ENCODE peak calls at places on chromosomes 12 and 14, in ten cellular contexts. I, C, W, R, U, P, S, Z, V and L are unnamed samples.
A peak's percentile ranks its signal among the peaks of the same experiment; 100 is the strongest.

GRCh38 chr12:51997156-51997555 is 9.6 kb upstream of the TAMALIN start:
- DNase-seq in I (no peak), R (no peak), S (no peak), P (no peak), U (no peak), W (no peak), V (no peak), Z (no peak), C (no peak), L (no peak)

GRCh38 chr12:124856132-124856841 is 7.4 kb downstream of the SCARB1 start:
- DNase-seq in P (no peak), S (no peak), C (no peak), Z (no peak), U (no peak), V (no peak), W (no peak), I (no peak), R (no peak), L (no peak)

GRCh38 chr12:91975891-91976290 is 169.8 kb downstream of the BTG1 start:
- DNase-seq in R (peak; percentile 76), W (no peak), C (no peak), I (no peak), Z (no peak), P (no peak), V (no peak), S (no peak), U (no peak), L (no peak)

GRCh38 chr14:68994056-68994455 is 15.0 kb upstream of the ACTN1 start:
- DNase-seq in P (no peak), W (no peak), U (no peak), V (no peak), R (no peak), C (no peak), I (no peak), S (no peak), Z (no peak), L (no peak)

GRCh38 chr12:68397566-68398158 is 65.5 kb upstream of the MDM1 start:
- DNase-seq in I (no peak), W (no peak), Z (no peak), R (no peak), C (no peak), S (no peak), U (no peak), P (no peak), V (no peak), L (no peak)

GRCh38 chr12:9221476-9221875 is 13.3 kb upstream of the PZP start:
- DNase-seq in C (no peak), Z (no peak), P (no peak), R (no peak), W (no peak), I (peak; percentile 6), V (no peak), U (no peak), S (no peak), L (no peak)

GRCh38 chr14:90569606-90570462 is 173.0 kb downstream of the CALM1 start:
- DNase-seq in C (no peak), W (no peak), I (no peak), R (no peak), Z (no peak), P (no peak), S (no peak), V (no peak), U (no peak), L (no peak)

GRCh38 chr14:32826404-32827082 is 112.1 kb upstream of the NPAS3 start:
- DNase-seq in I (no peak), Z (peak; percentile 19), R (peak; percentile 32), P (no peak), W (no peak), U (no peak), S (no peak), V (no peak), C (peak; percentile 37), L (no peak)

GRCh38 chr14:69327507-69327906 is 67.5 kb downstream of the GALNT16 start:
- DNase-seq in I (no peak), P (no peak), Z (no peak), R (no peak), V (no peak), W (no peak), S (no peak), C (no peak), U (no peak), L (no peak)

DNA sequence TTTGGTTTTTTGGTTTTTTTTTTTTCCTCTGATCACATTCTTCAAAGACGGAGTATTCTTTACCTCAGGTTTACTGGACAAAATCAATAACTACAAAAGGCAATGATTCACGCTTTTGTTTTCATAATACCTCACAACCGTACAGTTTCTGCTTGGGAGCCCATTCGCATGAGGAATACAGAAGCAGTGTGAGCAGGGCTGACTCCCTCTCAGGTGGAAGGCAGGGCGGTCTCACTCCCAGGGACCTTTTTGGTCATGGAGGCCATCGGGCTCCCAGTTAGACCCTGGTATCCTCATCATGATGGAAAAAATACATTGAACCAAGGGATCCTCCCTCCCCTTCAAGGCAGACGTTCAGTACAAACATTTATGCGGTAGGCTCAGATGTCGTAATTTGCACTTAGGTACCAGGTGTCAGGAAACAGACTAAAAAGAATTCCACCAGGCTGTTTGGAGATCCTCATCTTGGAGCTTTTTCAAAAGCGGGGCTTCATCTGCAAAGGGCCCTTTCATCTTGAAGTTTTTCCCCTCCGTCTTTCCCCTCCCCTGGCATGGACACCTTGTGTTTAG is 19.0 kb upstream of the TIGAR start:
- DNase-seq in P (no peak), W (no peak), Z (no peak), U (no peak), I (no peak), C (no peak), V (no peak), S (no peak), R (no peak), L (no peak)
- TF ChIP-seq CTCF in P (no peak), W (no peak), Z (no peak), U (no peak), I (no peak), C (no peak), V (no peak), S (no peak), R (no peak), L (no peak)

DNA sequence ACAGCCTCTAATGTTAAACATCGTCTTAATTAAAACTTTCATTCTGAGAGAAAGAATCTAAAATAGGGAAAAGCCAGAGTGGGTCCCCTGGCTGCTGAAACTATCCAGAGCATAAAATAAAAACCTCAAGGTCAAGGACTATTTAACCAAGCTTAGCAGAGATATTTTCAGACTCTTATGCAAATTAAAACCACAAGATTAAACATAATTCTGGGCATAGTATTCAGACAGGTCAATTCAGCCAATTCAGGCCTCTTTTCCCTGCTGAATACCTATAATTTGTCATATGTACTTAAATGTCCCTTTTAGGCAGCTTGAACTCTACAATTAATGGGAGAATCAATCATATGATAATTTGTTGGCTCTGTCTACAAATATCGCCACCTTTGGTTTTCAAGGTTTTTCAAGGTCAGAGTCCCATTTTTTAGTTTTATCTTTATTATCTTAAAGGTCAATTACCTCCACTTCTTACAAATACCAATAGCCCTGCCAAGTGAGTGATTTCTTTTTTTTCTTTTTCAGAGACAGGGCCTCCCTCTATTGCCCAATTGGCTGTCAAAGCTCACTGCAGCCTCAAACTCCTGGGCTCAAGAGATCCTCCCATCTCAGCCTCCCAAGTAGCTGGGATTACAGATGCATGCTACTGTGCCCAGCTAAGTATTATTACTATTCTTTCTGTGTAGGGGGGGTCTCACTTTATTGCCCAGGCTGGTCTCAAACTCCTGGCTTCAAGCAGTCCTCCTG is 257.1 kb downstream of the PHLDA1 start:
- DNase-seq in U (no peak), Z (no peak), W (no peak), S (no peak), I (no peak), C (no peak), R (peak; percentile 43), P (no peak), V (no peak), L (no peak)
- TF ChIP-seq CTCF in U (no peak), Z (no peak), W (no peak), S (no peak), I (no peak), C (no peak), R (no peak), P (no peak), V (no peak), L (no peak)

GRCh38 chr12:89418228-89418910 is 66.1 kb upstream of the DUSP6 start:
- DNase-seq in Z (no peak), I (no peak), P (no peak), W (peak; percentile 37), U (no peak), R (no peak), C (no peak), V (no peak), S (no peak), L (no peak)

GRCh38 chr12:89417246-89417977 is 65.1 kb upstream of the DUSP6 start:
- DNase-seq in P (no peak), R (peak; percentile 34), Z (peak; percentile 34), S (no peak), V (no peak), U (no peak), W (no peak), C (peak; percentile 4), I (peak; percentile 34), L (no peak)

GRCh38 chr12:89424846-89425245 is 72.5 kb upstream of the DUSP6 start:
- DNase-seq in U (no peak), I (no peak), S (no peak), W (no peak), Z (no peak), C (no peak), V (no peak), R (no peak), P (no peak), L (no peak)

GRCh38 chr12:89424394-89424793 is 72.1 kb upstream of the DUSP6 start:
- DNase-seq in W (no peak), P (no peak), S (no peak), V (no peak), C (no peak), R (no peak), I (no peak), Z (no peak), U (no peak), L (no peak)

GRCh38 chr12:89421093-89421835 is 69.0 kb upstream of the DUSP6 start:
- DNase-seq in R (no peak), P (no peak), W (no peak), V (no peak), C (no peak), Z (no peak), I (no peak), S (no peak), U (no peak), L (no peak)
- TF ChIP-seq CTCF in R (peak; percentile 14), P (peak; percentile 19), W (no peak), V (peak; percentile 35), C (peak; percentile 36), Z (no peak), I (no peak), S (no peak), U (no peak), L (peak; percentile 28)

DNA sequence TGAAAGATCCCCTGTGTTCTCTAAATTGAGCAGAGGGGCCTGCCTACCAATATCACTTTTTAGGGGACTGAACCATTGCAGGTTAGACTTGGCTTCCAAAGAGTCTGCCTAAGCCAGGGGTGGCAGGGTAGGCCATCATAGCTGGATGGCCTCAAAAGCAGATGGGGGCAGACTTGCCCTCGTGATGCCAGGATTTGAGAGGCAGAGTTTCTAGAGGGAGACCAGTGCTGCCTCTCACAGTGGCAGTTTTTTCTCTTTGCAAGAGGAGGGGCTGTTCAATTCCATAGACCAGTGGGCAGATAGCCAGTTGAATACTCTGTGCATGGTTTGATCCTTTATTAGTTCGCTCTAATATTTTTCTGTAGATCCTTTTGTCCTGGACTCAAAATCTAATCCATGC is 23.8 kb upstream of the SMCO2 start:
- DNase-seq in C (no peak), V (no peak), P (no peak), R (no peak), U (no peak), S (no peak), I (peak; percentile 10), Z (no peak), W (no peak), L (no peak)
- TF ChIP-seq CTCF in C (no peak), V (no peak), P (no peak), R (no peak), U (no peak), S (no peak), I (no peak), Z (no peak), W (no peak), L (no peak)

GRCh38 chr14:20247651-20248246 is 8.7 kb downstream of the OR11H4 start:
- DNase-seq in U (no peak), I (peak; percentile 57), P (no peak), Z (no peak), W (no peak), C (no peak), S (no peak), R (no peak), V (no peak), L (no peak)
- TF ChIP-seq CTCF in U (peak; percentile 17), I (peak; percentile 50), P (peak; percentile 20), Z (no peak), W (no peak), C (no peak), S (no peak), R (no peak), V (no peak), L (no peak)